ENCODE peak calls at places on chromosomes 3 and 15, in eight cellular contexts. Y is HFFc6; I is activated CD4-positive, alpha-beta T cell treated with anti-CD3 and anti-CD28 coated beads for 36 hours; G is sigmoid colon; K is right atrium auricular region; W is nephron progenitor cell; H is brain microvascular endothelial cell; R is Peyer's patch. A is an unnamed sample.

GRCh38 chr15:87572381-87572780 is 684.2 kb downstream of the NTRK3 start:
- DNase-seq in Y (no peak), I (no peak), G (no peak), K (no peak), W (no peak), H (no peak), R (no peak), A (no peak)

GRCh38 chr3:194691481-194692281 is 6.0 kb downstream of the FAM43A start:
- DNase-seq in Y (no peak), I (no peak), G (no peak), K (no peak), W (peak), H (peak), R (no peak), A (peak)

GRCh38 chr3:148866261-148866660 is 1.2 kb downstream of the CPA3 start:
- DNase-seq in Y (peak), I (no peak), G (no peak), K (no peak), W (no peak), H (peak), R (no peak), A (no peak)

GRCh38 chr15:51879555-51879954 is 50.1 kb downstream of the TMOD3 start:
- DNase-seq in Y (peak), I (no peak), G (no peak), K (no peak), W (no peak), H (peak), R (no peak), A (no peak)

GRCh38 chr3:129608087-129608935 is 1.8 kb upstream of the PLXND1 start:
- DNase-seq in Y (no peak), I (no peak), G (no peak), K (no peak), W (no peak), H (peak), R (no peak), A (no peak)

GRCh38 chr15:51647128-51647562 is 24.6 kb upstream of the DMXL2 start:
- DNase-seq in Y (peak), I (no peak), G (peak), K (no peak), W (no peak), H (peak), R (peak), A (no peak)

GRCh38 chr15:61216519-61216918 is 12.6 kb downstream of the RORA start:
- DNase-seq in Y (no peak), I (no peak), G (no peak), K (no peak), W (no peak), H (no peak), R (no peak), A (no peak)

GRCh38 chr3:132787616-132788015 is 65.4 kb upstream of the NPHP3 start:
- DNase-seq in Y (no peak), I (no peak), G (no peak), K (no peak), W (no peak), H (peak), R (no peak), A (no peak)

GRCh38 chr15:75902129-75902557 is 1.5 kb upstream of the FBXO22 start:
- DNase-seq in Y (no peak), I (no peak), G (no peak), K (no peak), W (no peak), H (no peak), R (no peak), A (no peak)

GRCh38 chr3:128064962-128065361 is 12.7 kb downstream of the SEC61A1 start:
- DNase-seq in Y (no peak), I (no peak), G (no peak), K (no peak), W (no peak), H (no peak), R (no peak), A (no peak)

GRCh38 chr3:133941390-133941789 is 45.7 kb upstream of the RAB6B start:
- DNase-seq in Y (no peak), I (no peak), G (peak), K (no peak), W (peak), H (peak), R (no peak), A (peak)

GRCh38 chr3:49006591-49007067 is 562 bp upstream of the WDR6 start:
- DNase-seq in Y (no peak), I (no peak), G (peak), K (no peak), W (no peak), H (no peak), R (no peak), A (no peak)

GRCh38 chr15:69410290-69410874 is 3.8 kb upstream of the KIF23 start:
- DNase-seq in Y (peak), I (peak), G (no peak), K (no peak), W (no peak), H (no peak), R (no peak), A (peak)

GRCh38 chr3:71022552-71023335 is 560.8 kb downstream of the FOXP1 start:
- DNase-seq in Y (peak), I (no peak), G (no peak), K (no peak), W (no peak), H (no peak), R (no peak), A (no peak)

GRCh38 chr3:131960324-131960723 is 74.5 kb downstream of the CPNE4 start:
- DNase-seq in Y (no peak), I (no peak), G (no peak), K (no peak), W (no peak), H (peak), R (no peak), A (no peak)

GRCh38 chr15:75927601-75928000 is 23.9 kb downstream of the FBXO22 start:
- DNase-seq in Y (no peak), I (no peak), G (no peak), K (no peak), W (no peak), H (no peak), R (no peak), A (no peak)

GRCh38 chr3:40623567-40623966 is 98.8 kb downstream of the ZNF621 start:
- DNase-seq in Y (no peak), I (peak), G (no peak), K (no peak), W (no peak), H (peak), R (no peak), A (peak)

GRCh38 chr3:143600762-143601161 is 247.5 kb downstream of the SLC9A9 start:
- DNase-seq in Y (no peak), I (no peak), G (no peak), K (no peak), W (no peak), H (peak), R (no peak), A (no peak)

GRCh38 chr15:94042163-94042954 is 189.0 kb upstream of the MCTP2 start:
- DNase-seq in Y (peak), I (no peak), G (no peak), K (no peak), W (no peak), H (peak), R (no peak), A (no peak)

GRCh38 chr15:78075490-78076230 is 1.9 kb downstream of the TBC1D2B start:
- DNase-seq in Y (peak), I (no peak), G (peak), K (no peak), W (peak), H (peak), R (peak), A (no peak)

GRCh38 chr3:13235079-13235478 is 161.8 kb upstream of the IQSEC1 start:
- DNase-seq in Y (no peak), I (no peak), G (no peak), K (no peak), W (no peak), H (no peak), R (no peak), A (peak)

GRCh38 chr3:176526194-176526593 is 671.1 kb downstream of the TBL1XR1 start:
- DNase-seq in Y (no peak), I (no peak), G (no peak), K (no peak), W (no peak), H (no peak), R (no peak), A (no peak)

GRCh38 chr15:29204356-29204755 is 65.3 kb downstream of the NSMCE3 start:
- DNase-seq in Y (no peak), I (no peak), G (no peak), K (no peak), W (no peak), H (no peak), R (no peak), A (no peak)

GRCh38 chr3:126036056-126036549 is 47.8 kb downstream of the SLC41A3 start:
- DNase-seq in Y (no peak), I (no peak), G (peak), K (peak), W (no peak), H (no peak), R (no peak), A (no peak)

GRCh38 chr3:13617981-13618380 is 69.1 kb downstream of the FBLN2 start:
- DNase-seq in Y (no peak), I (no peak), G (no peak), K (no peak), W (no peak), H (no peak), R (no peak), A (peak)

GRCh38 chr15:56042982-56043980 is 49.9 kb upstream of the NEDD4 start:
- DNase-seq in Y (no peak), I (peak), G (no peak), K (no peak), W (no peak), H (no peak), R (no peak), A (no peak)

GRCh38 chr15:99371180-99372103 is 120.2 kb downstream of the LRRC28 start:
- DNase-seq in Y (no peak), I (no peak), G (no peak), K (no peak), W (no peak), H (no peak), R (no peak), A (no peak)

GRCh38 chr15:97993310-97993738 is 32.8 kb downstream of the ARRDC4 start:
- DNase-seq in Y (peak), I (no peak), G (no peak), K (no peak), W (no peak), H (no peak), R (no peak), A (no peak)

GRCh38 chr3:112199622-112200316 is 66.7 kb upstream of the GCSAM start:
- DNase-seq in Y (peak), I (no peak), G (no peak), K (no peak), W (no peak), H (peak), R (no peak), A (no peak)

GRCh38 chr3:45927881-45928280 is 15.4 kb upstream of the CXCR6 start:
- DNase-seq in Y (peak), I (no peak), G (no peak), K (no peak), W (no peak), H (no peak), R (no peak), A (no peak)

GRCh38 chr15:73598540-73599195 is 34.5 kb downstream of the NPTN start:
- DNase-seq in Y (no peak), I (no peak), G (no peak), K (no peak), W (no peak), H (no peak), R (no peak), A (no peak)

GRCh38 chr3:139491966-139492365 is 15.7 kb upstream of the RBP2 start:
- DNase-seq in Y (no peak), I (no peak), G (no peak), K (no peak), W (no peak), H (no peak), R (no peak), A (no peak)

GRCh38 chr3:72679540-72680198 is 168.6 kb downstream of the SHQ1 start:
- DNase-seq in Y (peak), I (no peak), G (no peak), K (no peak), W (no peak), H (peak), R (no peak), A (no peak)

GRCh38 chr3:149487598-149488197 is 13.2 kb downstream of the TM4SF4 start:
- DNase-seq in Y (no peak), I (peak), G (no peak), K (no peak), W (peak), H (no peak), R (no peak), A (no peak)

GRCh38 chr3:47980795-47981194 is 35.4 kb downstream of the MAP4 start:
- DNase-seq in Y (no peak), I (no peak), G (no peak), K (no peak), W (no peak), H (no peak), R (no peak), A (no peak)

GRCh38 chr15:65263313-65263712 is 23.4 kb downstream of the PARP16 start:
- DNase-seq in Y (no peak), I (no peak), G (no peak), K (no peak), W (no peak), H (no peak), R (no peak), A (no peak)

GRCh38 chr15:29538110-29538509 is 268.5 kb upstream of the NSMCE3 start:
- DNase-seq in Y (no peak), I (no peak), G (no peak), K (no peak), W (no peak), H (no peak), R (no peak), A (no peak)

GRCh38 chr3:184361532-184361931 is at the start of the genes CLCN2 and POLR2H:
- DNase-seq in Y (no peak), I (peak), G (no peak), K (no peak), W (peak), H (no peak), R (peak), A (no peak)